ENCODE peak calls at places on chromosomes 3 and 15, in four cellular contexts. A, S, P and H are unnamed samples.

GRCh38 chr3:64625381-64625780 is 62.4 kb downstream of the ADAMTS9 start:
- DNase-seq in S (no peak), A (no peak), P (no peak), H (no peak)

GRCh38 chr3:123042413-123042812 is 14.8 kb upstream of the SEMA5B start:
- DNase-seq in P (no peak), A (no peak), S (no peak), H (no peak)

GRCh38 chr3:141384157-141384556 is 15.9 kb downstream of the ZBTB38 start:
- DNase-seq in S (no peak), A (no peak), P (no peak), H (peak; percentile 45)

GRCh38 chr3:120098710-120099109 is 4.5 kb upstream of the GSK3B start:
- DNase-seq in A (no peak), S (no peak), P (no peak), H (no peak)

GRCh38 chr3:12227833-12228232 is 61.0 kb upstream of the PPARG start:
- DNase-seq in P (no peak), A (no peak), S (no peak), H (peak; percentile 77)

GRCh38 chr15:55993804-55994539 is 560 bp upstream of the NEDD4 start:
- DNase-seq in A (no peak), S (peak; percentile 78), P (peak; percentile 57), H (peak; percentile 61)

GRCh38 chr3:172260381-172260780 is 187.9 kb downstream of the GHSR start:
- DNase-seq in P (no peak), S (no peak), A (no peak), H (peak; percentile 68)

GRCh38 chr3:183338520-183338919 is 85.5 kb downstream of the B3GNT5 start:
- DNase-seq in S (no peak), P (no peak), A (no peak), H (no peak)

GRCh38 chr15:78093242-78094020 is 1.1 kb downstream of the SH2D7 start:
- DNase-seq in S (no peak), P (no peak), A (peak; percentile 25), H (peak; percentile 88)

GRCh38 chr3:109900774-109901173 is 563.4 kb upstream of the DPPA4 start:
- DNase-seq in S (no peak), A (no peak), P (no peak), H (no peak)

GRCh38 chr15:89066280-89066679 is 22.0 kb upstream of the ABHD2 start:
- DNase-seq in S (no peak), A (no peak), P (no peak), H (no peak)

GRCh38 chr15:92715753-92716152 is 60.2 kb upstream of the FAM174B start:
- DNase-seq in S (peak; percentile 57), P (no peak), A (no peak), H (peak; percentile 70)

GRCh38 chr3:184481924-184482671 is 79.5 kb upstream of the EPHB3 start:
- DNase-seq in S (no peak), A (no peak), P (no peak), H (no peak)

GRCh38 chr3:41318520-41318919 is 119.2 kb downstream of the CTNNB1 start:
- DNase-seq in P (no peak), S (peak; percentile 29), A (no peak), H (no peak)

GRCh38 chr3:188760408-188760807 is 411.4 kb upstream of the TPRG1 start:
- DNase-seq in A (no peak), P (no peak), S (no peak), H (peak; percentile 36)

GRCh38 chr15:36808401-36809160 is 229.2 kb downstream of the CDIN1 start:
- DNase-seq in P (no peak), A (peak; percentile 34), S (no peak), H (no peak)

GRCh38 chr3:43691120-43692002 is 623 bp downstream of the ABHD5 start:
- DNase-seq in P (peak; percentile 83), S (peak; percentile 80), A (peak; percentile 90), H (peak; percentile 54)

GRCh38 chr3:187738400-187739124 is 6.7 kb downstream of the BCL6 start:
- DNase-seq in S (peak; percentile 95), A (peak; percentile 94), P (peak; percentile 85), H (peak; percentile 96)

GRCh38 chr15:41940441-41940857 is 31.9 kb downstream of the EHD4 start:
- DNase-seq in S (no peak), P (no peak), A (no peak), H (peak; percentile 63)

GRCh38 chr3:125200731-125201139 is 11.8 kb downstream of the SLC12A8 start:
- DNase-seq in S (no peak), P (no peak), A (no peak), H (no peak)
- H3K4me3 ChIP-seq in S (no peak overlapping the region), P (no peak overlapping the region), A (no peak overlapping the region), H (no peak overlapping the region)

GRCh38 chr15:85642054-85642692 is 152.6 kb downstream of the KLHL25 start:
- DNase-seq in S (no peak), A (no peak), P (no peak), H (no peak)

GRCh38 chr15:85639752-85640381 is 154.9 kb downstream of the KLHL25 start:
- DNase-seq in P (no peak), A (no peak), S (no peak), H (peak; percentile 82)

GRCh38 chr15:85646538-85647091 is 148.1 kb downstream of the KLHL25 start:
- DNase-seq in A (no peak), S (no peak), P (no peak), H (peak; percentile 57)

GRCh38 chr15:85642693-85643058 is 152.0 kb downstream of the KLHL25 start:
- DNase-seq in A (peak; percentile 49), S (no peak), P (no peak), H (peak; percentile 24)
- H3K4me3 ChIP-seq in A (no peak overlapping the region), S (no peak overlapping the region), P (no peak overlapping the region), H (no peak overlapping the region)

GRCh38 chr3:50154840-50155490 is at the start of gene SEMA3F:
- DNase-seq in A (peak; percentile 79), P (peak; percentile 83), S (peak; percentile 93), H (peak; percentile 44)

GRCh38 chr3:50156549-50156948 is 1.4 kb downstream of the SEMA3F start:
- DNase-seq in S (no peak), P (peak; percentile 64), A (no peak), H (no peak)

GRCh38 chr3:50154476-50154839 is 666 bp upstream of the SEMA3F start:
- DNase-seq in S (no peak), A (no peak), P (no peak), H (no peak)

GRCh38 chr3:50155891-50156290 is 767 bp downstream of the SEMA3F start:
- DNase-seq in A (no peak), S (peak; percentile 72), P (peak; percentile 68), H (peak; percentile 31)

GRCh38 chr3:50155491-50155878 is 361 bp downstream of the SEMA3F start:
- DNase-seq in A (no peak), S (no peak), P (peak; percentile 63), H (no peak)
- H3K4me3 ChIP-seq in A (no peak overlapping the region), S (peak overlapping the region; percentile 94), P (peak overlapping the region; percentile 69), H (peak overlapping the region; percentile 52)

GRCh38 chr3:47491186-47491585 is 15.4 kb upstream of the SCAP start:
- DNase-seq in A (no peak), P (no peak), S (no peak), H (no peak)
- H3K4me3 ChIP-seq in A (no peak overlapping the region), P (no peak overlapping the region), S (no peak overlapping the region), H (no peak overlapping the region)

GRCh38 chr15:31040611-31041010 is 49.2 kb upstream of the MTMR10 start:
- DNase-seq in S (no peak), A (no peak), P (no peak), H (no peak)

GRCh38 chr15:31037731-31038477 is 46.5 kb upstream of the MTMR10 start:
- DNase-seq in P (no peak), S (no peak), A (no peak), H (no peak)

GRCh38 chr15:31041610-31042009 is 50.2 kb upstream of the MTMR10 start:
- DNase-seq in A (no peak), P (no peak), S (no peak), H (no peak)

GRCh38 chr15:31042731-31043130 is 51.3 kb upstream of the MTMR10 start:
- DNase-seq in P (no peak), A (no peak), S (no peak), H (no peak)

DNA sequence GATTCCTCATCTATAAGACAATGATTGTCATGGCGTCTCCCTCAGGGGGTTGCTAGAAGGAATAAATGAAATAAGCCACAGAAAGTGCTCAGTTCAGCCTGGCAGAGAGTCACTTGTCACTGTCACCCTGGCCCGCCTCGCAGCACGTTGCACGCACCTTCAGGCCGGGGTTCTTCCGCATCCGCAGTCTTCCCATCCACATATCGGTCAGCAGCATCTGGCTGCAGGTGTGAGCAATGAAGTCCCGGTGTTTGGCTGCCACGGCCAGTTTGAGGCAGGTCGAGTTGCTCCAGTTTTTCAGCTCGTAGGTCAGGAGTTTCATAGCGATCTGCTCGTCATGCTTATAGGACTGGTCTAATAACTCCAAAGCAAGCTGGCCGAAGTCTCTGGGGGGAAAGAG is 48.5 kb upstream of the MTMR10 start:
- DNase-seq in A (no peak), S (no peak), P (no peak), H (no peak)
- H3K4me3 ChIP-seq in A (no peak overlapping the region), S (no peak overlapping the region), P (no peak overlapping the region), H (no peak overlapping the region)

DNA sequence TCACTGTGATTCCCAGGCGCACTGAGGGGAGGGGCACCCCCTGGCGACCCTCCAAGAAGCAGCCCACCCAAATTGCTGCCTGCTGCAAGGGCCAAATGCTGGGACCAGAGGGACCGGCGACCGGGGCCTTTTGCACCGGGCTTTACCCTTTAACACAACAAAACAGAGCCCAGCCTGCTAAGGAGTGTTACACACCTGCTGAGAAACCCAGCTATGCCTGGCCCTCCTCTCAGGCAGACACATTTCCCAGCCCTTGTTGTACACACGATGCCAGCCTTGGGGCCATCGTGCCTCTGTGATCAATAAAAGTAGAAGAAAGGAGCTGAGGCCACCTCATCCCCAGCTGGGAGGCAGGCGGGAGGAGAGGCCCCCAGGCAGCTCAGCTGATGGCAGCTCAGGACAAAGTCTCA is 46.2 kb upstream of the SEC61A1 start:
- DNase-seq in P (peak; percentile 72), S (peak; percentile 68), A (no peak), H (no peak)
- H3K4me3 ChIP-seq in P (no peak overlapping the region), S (peak overlapping the region; percentile 9), A (no peak overlapping the region), H (no peak overlapping the region)

DNA sequence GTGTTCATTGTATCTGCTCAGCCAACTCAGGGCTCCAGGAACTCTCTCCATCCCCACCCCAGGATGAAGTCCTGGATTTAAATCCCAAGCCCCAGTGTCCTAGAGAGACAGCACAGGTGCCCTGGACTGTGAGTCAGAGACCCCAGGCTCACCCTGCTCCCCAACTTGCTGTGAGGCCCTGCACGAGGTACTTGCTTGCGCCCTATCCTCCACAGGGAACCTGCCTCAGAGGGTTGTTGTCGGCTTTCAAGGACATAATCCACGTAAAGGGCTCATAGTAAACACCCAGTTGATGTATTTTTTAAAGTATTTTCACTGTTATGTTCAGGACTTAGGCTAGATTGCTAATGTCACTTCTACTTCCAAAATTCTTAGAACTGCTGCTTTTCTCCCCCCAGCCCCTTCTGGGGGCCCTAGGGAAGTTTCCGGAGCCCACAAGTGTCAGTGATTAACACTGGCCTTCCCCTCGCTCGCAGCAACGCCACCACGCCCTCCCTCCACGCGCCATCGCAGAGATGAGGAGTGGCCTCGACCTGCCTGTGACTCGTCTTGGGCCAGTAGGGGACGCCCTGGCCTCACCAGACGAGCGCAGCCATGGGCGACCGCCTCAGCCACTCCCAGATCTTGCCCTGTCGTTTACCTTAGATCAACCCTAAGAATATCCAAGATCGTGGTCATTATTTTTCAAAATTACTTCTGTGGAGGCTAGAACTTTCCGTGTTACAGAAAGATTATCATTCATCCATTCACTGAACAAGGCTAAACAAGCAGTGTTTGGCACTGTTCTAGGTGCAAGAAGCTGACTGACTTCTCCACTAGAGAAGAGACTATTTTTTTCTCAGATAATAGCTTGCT is 6.0 kb upstream of the SRP14 start:
- DNase-seq in A (peak; percentile 90), S (peak; percentile 89), P (peak; percentile 86), H (peak; percentile 85)
- H3K4me3 ChIP-seq in A (no peak overlapping the region), S (peak overlapping the region; percentile 28), P (no peak overlapping the region), H (no peak overlapping the region)